ENCODE peak calls at places on chromosomes 4 and X, in ten cellular contexts. N, V, S, L, G, O, Y, P, H and I are unnamed samples.
A peak's percentile ranks its signal among the peaks of the same experiment; 100 is the strongest.

GRCh38 chr4:140150636-140150885 is 3.4 kb downstream of the MAML3 start:
- DNase-seq in N (no peak), V (peak; percentile 87), S (no peak), L (peak; percentile 90), G (peak; percentile 88), O (no peak), Y (no peak), P (no peak), H (peak; percentile 89), I (peak; percentile 73)

GRCh38 chr4:101192244-101192643 is 155.1 kb downstream of the PPP3CA start:
- DNase-seq in N (peak; percentile 19), V (no peak), S (no peak), L (no peak), G (no peak), O (no peak), Y (no peak), P (no peak), H (no peak), I (no peak)

GRCh38 chr4:32334759-32335158 is 1614.6 kb downstream of the PCDH7 start:
- DNase-seq in N (no peak), V (no peak), S (no peak), L (no peak), G (no peak), O (no peak), Y (no peak), P (no peak), H (no peak), I (no peak)

GRCh38 chrX:98068210-98068609 is 1184.5 kb downstream of the RPA4 start:
- DNase-seq in N (no peak), V (no peak), S (no peak), L (no peak), G (no peak), O (no peak), Y (no peak), P (peak; percentile 58), H (no peak), I (no peak)

GRCh38 chr4:69750346-69750745 is 10.1 kb downstream of the SULT1B1 start:
- DNase-seq in N (peak; percentile 5), V (no peak), S (peak; percentile 61), L (no peak), G (no peak), O (no peak), Y (peak; percentile 59), P (no peak), H (no peak), I (no peak)

GRCh38 chrX:30504309-30504708 is 73.3 kb downstream of the TASL start:
- DNase-seq in N (peak; percentile 27), V (no peak), S (peak; percentile 67), L (no peak), G (no peak), O (no peak), Y (peak; percentile 52), P (peak; percentile 57), H (no peak), I (no peak)

GRCh38 chrX:139875831-139876230 is 57.0 kb downstream of the ATP11C start:
- DNase-seq in N (no peak), V (no peak), S (peak; percentile 32), L (no peak), G (no peak), O (no peak), Y (no peak), P (peak; percentile 49), H (no peak), I (no peak)

GRCh38 chr4:145043306-145043705 is 54.7 kb downstream of the ANAPC10 start:
- DNase-seq in N (no peak), V (no peak), S (no peak), L (no peak), G (no peak), O (no peak), Y (no peak), P (no peak), H (no peak), I (no peak)

GRCh38 chr4:15001825-15002658 is at the start of gene CPEB2:
- DNase-seq in N (peak; percentile 97), V (peak; percentile 91), S (peak; percentile 95), L (peak; percentile 94), G (peak; percentile 96), O (peak; percentile 84), Y (peak; percentile 92), P (peak; percentile 98), H (peak; percentile 97), I (peak; percentile 91)

GRCh38 chrX:55582447-55582846 is 40.8 kb upstream of the FOXR2 start:
- DNase-seq in N (no peak), V (no peak), S (no peak), L (no peak), G (no peak), O (no peak), Y (no peak), P (no peak), H (no peak), I (no peak)

DNA sequence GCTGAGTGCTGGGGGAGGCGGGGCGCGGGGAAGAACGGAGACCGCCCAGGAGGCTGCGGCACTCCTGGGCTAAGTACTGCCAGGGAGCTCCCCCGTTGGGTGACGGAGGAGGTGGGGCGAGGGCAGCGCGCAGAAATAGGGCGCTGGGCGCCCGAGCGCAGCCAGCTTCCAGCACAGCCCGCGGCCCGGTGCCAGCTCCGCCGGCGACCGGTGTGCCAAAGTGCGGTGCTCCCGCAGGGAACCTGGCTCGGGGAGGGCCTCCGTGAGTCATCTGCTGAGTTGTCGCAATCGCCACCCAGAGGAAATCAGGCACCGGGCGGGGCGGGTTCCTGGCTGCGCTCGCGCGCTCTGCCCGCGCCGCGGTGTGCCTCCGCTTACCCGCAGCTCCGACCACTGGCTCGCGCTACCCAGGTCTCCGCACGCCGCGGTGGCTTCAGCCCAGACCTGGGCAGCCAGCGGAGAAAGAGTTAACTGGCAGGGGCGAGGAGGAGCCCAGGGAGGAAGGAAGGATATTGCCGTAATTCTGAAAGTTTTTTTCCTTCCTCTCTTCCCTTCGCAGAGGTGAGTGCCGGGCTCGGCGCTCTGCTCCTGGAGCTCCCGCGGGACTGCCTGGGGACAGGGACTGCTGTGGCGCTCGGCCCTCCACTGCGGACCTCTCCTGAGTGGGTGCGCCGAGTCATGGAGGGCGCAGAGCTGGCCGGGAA is at the start of gene GPAT3:
- DNase-seq in N (peak; percentile 53), V (peak; percentile 62), S (peak; percentile 62), L (peak; percentile 67), G (peak; percentile 91), O (peak; percentile 39), Y (peak; percentile 85), P (peak; percentile 58), H (peak; percentile 91), I (peak; percentile 84)
- TF ChIP-seq CTCF in N (no peak), V (no peak), S (no peak), L (no peak), G (no peak), O (no peak), Y (no peak), P (no peak), H (no peak), I (no peak)

GRCh38 chr4:134019657-134020056 is 181.9 kb downstream of the PABPC4L start:
- DNase-seq in N (no peak), V (no peak), S (no peak), L (no peak), G (no peak), O (no peak), Y (no peak), P (no peak), H (no peak), I (no peak)

GRCh38 chr4:134018845-134019244 is 182.7 kb downstream of the PABPC4L start:
- DNase-seq in N (no peak), V (no peak), S (no peak), L (no peak), G (no peak), O (no peak), Y (no peak), P (no peak), H (no peak), I (no peak)

GRCh38 chr4:134027931-134028330 is 173.7 kb downstream of the PABPC4L start:
- DNase-seq in N (peak; percentile 0), V (no peak), S (peak; percentile 16), L (no peak), G (no peak), O (no peak), Y (peak; percentile 83), P (peak; percentile 96), H (no peak), I (peak; percentile 33)

GRCh38 chr4:134028411-134028810 is 173.2 kb downstream of the PABPC4L start:
- DNase-seq in N (no peak), V (no peak), S (no peak), L (no peak), G (no peak), O (no peak), Y (no peak), P (peak; percentile 10), H (no peak), I (no peak)

GRCh38 chr4:134024251-134024650 is 177.3 kb downstream of the PABPC4L start:
- DNase-seq in N (no peak), V (no peak), S (no peak), L (no peak), G (no peak), O (no peak), Y (peak; percentile 38), P (peak; percentile 50), H (no peak), I (peak; percentile 0)
- TF ChIP-seq CTCF in N (no peak), V (no peak), S (no peak), L (no peak), G (peak; percentile 3), O (no peak), Y (no peak), P (peak; percentile 49), H (no peak), I (no peak)

GRCh38 chr4:152224223-152224622 is 311.7 kb downstream of the FBXW7 start:
- DNase-seq in N (no peak), V (no peak), S (no peak), L (no peak), G (no peak), O (no peak), Y (no peak), P (no peak), H (no peak), I (no peak)

GRCh38 chr4:152234571-152234970 is 301.3 kb downstream of the FBXW7 start:
- DNase-seq in N (no peak), V (no peak), S (no peak), L (no peak), G (no peak), O (no peak), Y (no peak), P (no peak), H (no peak), I (no peak)

GRCh38 chr4:152224872-152225420 is 310.9 kb downstream of the FBXW7 start:
- DNase-seq in N (no peak), V (no peak), S (no peak), L (no peak), G (no peak), O (no peak), Y (no peak), P (no peak), H (no peak), I (no peak)

GRCh38 chr4:152225680-152226079 is 310.2 kb downstream of the FBXW7 start:
- DNase-seq in N (no peak), V (no peak), S (no peak), L (no peak), G (no peak), O (no peak), Y (no peak), P (no peak), H (no peak), I (no peak)

GRCh38 chr4:152229782-152230289 is 306.1 kb downstream of the FBXW7 start:
- DNase-seq in N (no peak), V (no peak), S (no peak), L (no peak), G (no peak), O (no peak), Y (no peak), P (no peak), H (no peak), I (no peak)
- TF ChIP-seq CTCF in N (no peak), V (no peak), S (no peak), L (no peak), G (no peak), O (no peak), Y (no peak), P (no peak), H (no peak), I (no peak)

GRCh38 chr4:113893546-113893945 is 85.9 kb downstream of the ARSJ start:
- DNase-seq in N (peak; percentile 26), V (no peak), S (peak; percentile 41), L (no peak), G (no peak), O (no peak), Y (peak; percentile 36), P (peak; percentile 56), H (no peak), I (no peak)
- TF ChIP-seq CTCF in N (peak; percentile 43), V (no peak), S (peak; percentile 36), L (no peak), G (no peak), O (peak; percentile 42), Y (peak; percentile 24), P (peak; percentile 44), H (peak; percentile 18), I (no peak)